ENCODE peak calls at places on chromosome 2, in ten cellular contexts. E is A549; D is aorta; J is CD8-positive, alpha-beta memory T cell; H is cardiac muscle cell; F is kidney; I is transverse colon; Z is neuronal stem cell; L is iPS DF 6.9; T is SK-N-SH. V is an unnamed sample.

GRCh38 chr2:94759211-94759610 is 112.0 kb upstream of the TEKT4 start:
- DNase-seq in E (no peak), D (no peak), J (no peak), H (no peak), F (no peak), I (no peak), Z (no peak), L (no peak), T (no peak), V (no peak)

GRCh38 chr2:218445602-218446001 is 26.7 kb downstream of the VIL1 start:
- DNase-seq in E (no peak), D (no peak), J (no peak), H (no peak), F (no peak), I (no peak), Z (no peak), L (no peak), T (no peak), V (no peak)

GRCh38 chr2:71576541-71576940 is 123.2 kb downstream of the DYSF start:
- DNase-seq in E (no peak), D (no peak), J (no peak), H (no peak), F (no peak), I (no peak), Z (no peak), L (no peak), T (no peak), V (no peak)

GRCh38 chr2:26139269-26140183 is 33.4 kb upstream of the GAREM2 start:
- DNase-seq in E (no peak), D (no peak), J (no peak), H (no peak), F (no peak), I (peak; percentile 43), Z (no peak), L (no peak), T (no peak), V (no peak)

GRCh38 chr2:95721726-95722125 is 129.9 kb downstream of the TRIM43 start:
- DNase-seq in E (no peak), D (no peak), J (no peak), H (no peak), F (no peak), I (no peak), Z (no peak), L (no peak), T (no peak), V (no peak)

GRCh38 chr2:241994086-241994485 is 124.6 kb downstream of the RTP5 start:
- DNase-seq in E (no peak), D (no peak), J (no peak), H (no peak), F (no peak), I (no peak), Z (no peak), L (no peak), T (no peak), V (no peak)

GRCh38 chr2:212330263-212330662 is 208.3 kb downstream of the ERBB4 start:
- DNase-seq in E (no peak), D (peak; percentile 43), J (no peak), H (no peak), F (peak; percentile 26), I (no peak), Z (no peak), L (no peak), T (no peak), V (no peak)

GRCh38 chr2:98907966-98908905 is 27.8 kb downstream of the CRACDL start:
- DNase-seq in E (no peak), D (no peak), J (no peak), H (no peak), F (peak; percentile 18), I (no peak), Z (no peak), L (no peak), T (peak; percentile 39), V (no peak)

GRCh38 chr2:168555283-168555682 is 99.2 kb downstream of the CERS6 start:
- DNase-seq in E (no peak), D (no peak), J (no peak), H (no peak), F (no peak), I (no peak), Z (no peak), L (no peak), T (no peak), V (no peak)

GRCh38 chr2:230774348-230774951 is 61.8 kb downstream of the CAB39 start:
- DNase-seq in E (no peak), D (no peak), J (no peak), H (peak; percentile 71), F (no peak), I (no peak), Z (no peak), L (no peak), T (no peak), V (no peak)

GRCh38 chr2:127007652-127008051 is 99.3 kb downstream of the BIN1 start:
- DNase-seq in E (no peak), D (no peak), J (no peak), H (peak; percentile 64), F (no peak), I (no peak), Z (no peak), L (no peak), T (no peak), V (no peak)

GRCh38 chr2:164896634-164897033 is 55.0 kb upstream of the COBLL1 start:
- DNase-seq in E (peak; percentile 25), D (no peak), J (no peak), H (peak; percentile 55), F (no peak), I (no peak), Z (no peak), L (no peak), T (no peak), V (no peak)

GRCh38 chr2:138964413-138964812 is 184.2 kb upstream of the NXPH2 start:
- DNase-seq in E (no peak), D (no peak), J (no peak), H (no peak), F (no peak), I (no peak), Z (no peak), L (no peak), T (no peak), V (no peak)

GRCh38 chr2:13919981-13920382 is 712.5 kb upstream of the LRATD1 start:
- DNase-seq in E (no peak), D (no peak), J (no peak), H (no peak), F (no peak), I (no peak), Z (no peak), L (no peak), T (no peak), V (no peak)

DNA sequence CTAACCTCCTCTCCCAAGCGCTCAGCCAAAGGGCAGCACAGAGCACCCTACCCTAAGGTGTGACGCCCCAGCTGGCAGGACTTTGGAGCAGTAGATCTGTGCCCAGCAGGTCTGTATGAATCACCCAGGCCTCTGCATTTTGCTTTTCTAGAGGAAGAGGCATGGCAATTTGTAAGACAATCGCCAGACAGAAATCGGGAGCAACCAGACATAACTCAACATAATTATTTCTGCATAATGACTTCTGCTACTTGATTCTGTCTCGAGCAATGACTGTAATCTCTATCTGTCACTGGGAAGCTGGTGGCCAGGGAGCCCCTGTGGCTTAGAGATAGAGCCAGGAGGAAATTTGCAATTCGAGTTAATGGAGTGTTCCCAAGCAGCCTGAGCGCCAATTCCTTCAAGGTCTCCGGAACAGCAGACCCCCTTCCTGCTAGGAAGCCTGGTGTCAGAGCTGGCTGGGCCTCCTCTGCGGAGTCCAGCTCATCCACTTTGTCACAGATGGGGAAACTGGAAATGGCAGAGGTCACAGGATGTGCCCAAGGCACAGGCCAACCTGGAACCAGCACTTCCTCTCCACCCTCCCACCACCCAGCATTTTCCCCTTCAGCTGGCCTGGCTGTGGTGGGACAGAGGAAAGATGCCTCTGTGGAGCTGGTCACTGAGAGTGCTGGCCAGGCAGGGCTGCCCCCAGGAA is 55.0 kb downstream of the ODC1 start:
- DNase-seq in E (no peak), D (no peak), J (no peak), H (no peak), F (no peak), I (peak; percentile 57), Z (no peak), L (no peak), T (peak; percentile 91), V (no peak)
- H3K4me1 ChIP-seq in E (peaks cover 52% of the 10 kb centered on the region), D (no peaks in the 10 kb centered on the region), J (peaks cover 12% of the 10 kb centered on the region), H (peaks cover 10% of the 10 kb centered on the region), F (peaks cover 18% of the 10 kb centered on the region), I (peaks cover 11% of the 10 kb centered on the region), Z (peaks cover 8% of the 10 kb centered on the region), L (peaks cover 7% of the 10 kb centered on the region), T (peaks cover 92% of the 10 kb centered on the region), V (peaks cover 86% of the 10 kb centered on the region)

GRCh38 chr2:35585972-35586371 is 769.6 kb upstream of the CRIM1 start:
- DNase-seq in E (no peak), D (no peak), J (no peak), H (no peak), F (no peak), I (no peak), Z (no peak), L (peak; percentile 20), T (no peak), V (no peak)
- H3K9me3 ChIP-seq in E (peaks cover 8% of the 10 kb centered on the region), D (no peaks in the 10 kb centered on the region), J (no peaks in the 10 kb centered on the region), H (no peaks in the 10 kb centered on the region), F (no peaks in the 10 kb centered on the region), I (peaks cover 4% of the 10 kb centered on the region), Z (peaks cover 6% of the 10 kb centered on the region), L (peaks cover 1% of the 10 kb centered on the region), T (peaks cover 14% of the 10 kb centered on the region), V (no peaks in the 10 kb centered on the region)

GRCh38 chr2:183038341-183039300 is at the start of gene NCKAP1:
- DNase-seq in E (peak; percentile 62), D (peak; percentile 91), J (peak; percentile 81), H (peak; percentile 93), F (peak; percentile 96), I (peak; percentile 93), Z (peak; percentile 90), L (peak; percentile 48), T (peak; percentile 93), V (peak; percentile 92)
- H3K4me3 ChIP-seq in E (peak within 1 kb of the TSS; percentile 92), D (peak within 1 kb of the TSS; percentile 91), J (peak within 1 kb of the TSS; percentile 76), H (peak within 1 kb of the TSS; percentile 98), F (peak within 1 kb of the TSS; percentile 88), I (peak within 1 kb of the TSS; percentile 90), Z (peak within 1 kb of the TSS; percentile 97), L (peak within 1 kb of the TSS; percentile 98), T (peak within 1 kb of the TSS; percentile 71), V (peak within 1 kb of the TSS; percentile 71)

GRCh38 chr2:45889620-45890019 is 238.1 kb downstream of the PRKCE start:
- DNase-seq in E (no peak), D (no peak), J (no peak), H (no peak), F (no peak), I (no peak), Z (no peak), L (no peak), T (no peak), V (no peak)
- H3K4me1 ChIP-seq in E (no peaks in the 10 kb centered on the region), D (no peaks in the 10 kb centered on the region), J (peaks cover 43% of the 10 kb centered on the region), H (peaks cover 90% of the 10 kb centered on the region), F (peaks cover 5% of the 10 kb centered on the region), I (peaks cover 21% of the 10 kb centered on the region), Z (peaks cover 12% of the 10 kb centered on the region), L (no peaks in the 10 kb centered on the region), T (peaks cover 38% of the 10 kb centered on the region), V (peaks cover 94% of the 10 kb centered on the region)

GRCh38 chr2:38873763-38874162 is 2.0 kb downstream of the DHX57 start:
- DNase-seq in E (no peak), D (no peak), J (no peak), H (no peak), F (no peak), I (no peak), Z (no peak), L (no peak), T (no peak), V (no peak)
- H3K9me3 ChIP-seq in E (peaks cover 21% of the 10 kb centered on the region), D (no peaks in the 10 kb centered on the region), J (no peaks in the 10 kb centered on the region), H (no peaks in the 10 kb centered on the region), F (peaks cover 2% of the 10 kb centered on the region), I (no peaks in the 10 kb centered on the region), Z (peaks cover 19% of the 10 kb centered on the region), L (no peaks in the 10 kb centered on the region), T (peaks cover 8% of the 10 kb centered on the region), V (no peaks in the 10 kb centered on the region)

GRCh38 chr2:190320696-190321095 is 1.1 kb upstream of the HIBCH start:
- DNase-seq in E (no peak), D (no peak), J (no peak), H (no peak), F (no peak), I (no peak), Z (no peak), L (no peak), T (no peak), V (no peak)
- H3K4me3 ChIP-seq in E (no peak overlapping the region), D (no peak overlapping the region), J (no peak overlapping the region), H (no peak overlapping the region), F (no peak overlapping the region), I (no peak overlapping the region), Z (no peak overlapping the region), L (no peak overlapping the region), T (no peak overlapping the region), V (no peak overlapping the region)

V was measured in lower lobe of right lung.